ENCODE peak calls at places on chromosome 5, in ten cellular contexts. I is posterior vena cava, W is esophagus squamous epithelium, D is left ventricle myocardium superior, X is BJ, Y is psoas muscle, U is EH, P is HFFc6, K is GM20000, E is GM12891. S is an unnamed sample.

GRCh38 chr5:115543931-115544370 is 624 bp downstream of the FEM1C start:
- DNase-seq in Y (peak), P (peak), U (peak), K (peak), I (peak), W (no peak), X (no peak), D (peak), E (no peak), S (peak)

GRCh38 chr5:175325681-175326080 is 118.3 kb downstream of the DRD1 start:
- DNase-seq in E (no peak), I (no peak), D (no peak), K (no peak), U (peak), X (no peak), W (no peak), P (no peak), Y (no peak), S (no peak)

GRCh38 chr5:15367501-15367900 is 132.5 kb upstream of the FBXL7 start:
- DNase-seq in E (no peak), W (no peak), I (no peak), Y (no peak), P (no peak), D (no peak), U (no peak), X (no peak), K (no peak), S (no peak)

GRCh38 chr5:144711172-144711571 is 540.5 kb downstream of the KCTD16 start:
- DNase-seq in X (no peak), I (no peak), E (no peak), D (no peak), U (no peak), P (no peak), Y (no peak), W (no peak), K (no peak), S (no peak)

GRCh38 chr5:756171-756570 is 28.4 kb downstream of the ZDHHC11B start:
- DNase-seq in X (no peak), Y (no peak), I (peak), K (no peak), U (no peak), P (no peak), W (no peak), D (peak), E (no peak), S (no peak)

GRCh38 chr5:21154526-21154925 is 1166.5 kb upstream of the CDH18 start:
- DNase-seq in E (no peak), P (no peak), Y (no peak), X (no peak), W (no peak), I (no peak), D (no peak), U (no peak), K (no peak), S (no peak)

GRCh38 chr5:150097152-150097551 is 10.8 kb upstream of the CSF1R start:
- DNase-seq in D (no peak), U (no peak), W (no peak), I (no peak), P (no peak), K (no peak), Y (no peak), E (no peak), X (no peak), S (no peak)

GRCh38 chr5:95823241-95823737 is 763 bp upstream of the GLRX start:
- DNase-seq in P (no peak), D (no peak), I (no peak), E (no peak), X (no peak), W (no peak), Y (no peak), K (no peak), U (no peak), S (no peak)

GRCh38 chr5:151094054-151094858 is 13.4 kb upstream of the TNIP1 start:
- DNase-seq in W (no peak), Y (no peak), D (no peak), P (no peak), E (no peak), K (peak), U (peak), X (no peak), I (no peak), S (peak)

GRCh38 chr5:139960723-139961383 is 82.2 kb downstream of the NRG2 start:
- DNase-seq in Y (no peak), U (no peak), K (no peak), W (no peak), P (no peak), I (peak), E (no peak), D (no peak), X (no peak), S (no peak)

GRCh38 chr5:10761842-10762165 is 770 bp upstream of the DAP start:
- DNase-seq in D (no peak), U (no peak), X (no peak), E (no peak), I (no peak), P (no peak), W (no peak), Y (no peak), K (no peak), S (no peak)

GRCh38 chr5:16271851-16272250 is 92.3 kb upstream of the MARCHF11 start:
- DNase-seq in P (no peak), Y (no peak), W (no peak), K (no peak), X (no peak), E (no peak), D (no peak), U (no peak), I (no peak), S (no peak)

GRCh38 chr5:173881811-173882575 is 6.2 kb upstream of the CPEB4 start:
- DNase-seq in X (no peak), K (no peak), Y (no peak), I (no peak), P (peak), W (no peak), D (no peak), U (peak), E (no peak), S (no peak)

GRCh38 chr5:67591491-67591890 is 394.9 kb upstream of the CD180 start:
- DNase-seq in E (no peak), P (no peak), U (no peak), I (no peak), Y (no peak), X (no peak), K (no peak), W (no peak), D (no peak), S (no peak)

GRCh38 chr5:160959804-160960203 is 107.8 kb upstream of the ATP10B start:
- DNase-seq in I (no peak), U (no peak), P (no peak), K (no peak), Y (no peak), X (no peak), E (no peak), D (no peak), W (no peak), S (no peak)

GRCh38 chr5:34524123-34524522 is 132.0 kb upstream of the RAI14 start:
- DNase-seq in D (no peak), P (peak), K (no peak), W (no peak), U (peak), X (no peak), E (no peak), I (no peak), Y (no peak), S (peak)

GRCh38 chr5:526456-527088 is 2.3 kb upstream of the SLC9A3 start:
- DNase-seq in P (no peak), E (no peak), Y (no peak), D (peak), X (no peak), U (no peak), W (no peak), K (no peak), I (peak), S (no peak)

GRCh38 chr5:10133830-10134229 is 115.9 kb downstream of the ATPSCKMT start:
- DNase-seq in E (no peak), I (no peak), K (no peak), D (no peak), Y (no peak), W (no peak), P (peak), X (no peak), U (peak), S (peak)

GRCh38 chr5:27315541-27316282 is 277.3 kb upstream of the CDH9 start:
- DNase-seq in E (no peak), I (no peak), U (peak), P (peak), W (no peak), Y (no peak), K (no peak), D (no peak), X (peak), S (peak)

GRCh38 chr5:33310471-33310870 is 130.3 kb upstream of the TARS1 start:
- DNase-seq in D (no peak), I (no peak), W (no peak), U (peak), K (no peak), Y (no peak), P (peak), E (no peak), X (peak), S (peak)

GRCh38 chr5:30183736-30184135 is 1009.8 kb upstream of the CDH6 start:
- DNase-seq in U (no peak), I (no peak), D (no peak), K (no peak), P (no peak), X (no peak), Y (no peak), W (no peak), E (no peak), S (no peak)

GRCh38 chr5:42951847-42952411 is 88.2 kb downstream of the ANXA2R start:
- DNase-seq in Y (peak), I (peak), K (peak), D (peak), W (no peak), U (peak), E (peak), P (no peak), X (no peak), S (no peak)

GRCh38 chr5:55865831-55866230 is 14.7 kb downstream of the IL31RA start:
- DNase-seq in D (no peak), X (no peak), Y (no peak), K (no peak), U (peak), I (no peak), E (no peak), P (no peak), W (no peak), S (peak)

GRCh38 chr5:116859666-116860320 is 285.2 kb upstream of the SEMA6A start:
- DNase-seq in I (no peak), U (no peak), P (no peak), W (no peak), D (no peak), E (no peak), K (no peak), X (no peak), Y (no peak), S (peak)

GRCh38 chr5:14167211-14167845 is 24.2 kb downstream of the TRIO start:
- DNase-seq in K (no peak), D (no peak), E (no peak), P (peak), U (peak), W (no peak), I (no peak), X (no peak), Y (no peak), S (peak)

GRCh38 chr5:144812770-144813169 is 642.1 kb downstream of the KCTD16 start:
- DNase-seq in X (peak), E (no peak), I (no peak), D (no peak), W (no peak), U (peak), Y (no peak), K (no peak), P (peak), S (peak)

GRCh38 chr5:141186897-141187512 is at the start of gene PCDHB9:
- DNase-seq in K (no peak), W (no peak), E (no peak), P (peak), I (no peak), D (no peak), U (peak), X (no peak), Y (no peak), S (peak)

GRCh38 chr5:35851282-35851681 is 5.4 kb upstream of the IL7R start:
- DNase-seq in E (no peak), D (no peak), P (no peak), X (no peak), Y (no peak), I (no peak), U (peak), W (no peak), K (no peak), S (peak)

GRCh38 chr5:14008819-14009311 is 64.4 kb upstream of the DNAH5 start:
- DNase-seq in K (no peak), E (no peak), P (no peak), U (no peak), I (no peak), X (no peak), D (no peak), W (no peak), Y (no peak), S (peak)

GRCh38 chr5:84433461-84433860 is 48.8 kb upstream of the EDIL3 start:
- DNase-seq in P (no peak), Y (no peak), W (no peak), U (no peak), X (no peak), I (no peak), K (no peak), E (no peak), D (no peak), S (peak)

S was measured in mesenchymal stem cell.